ENCODE peak calls at places on chromosomes 3 and 15, in eight cellular contexts. One of them, this sample, is unnamed.

GRCh38 chr3:69944931-69945493 is 54.5 kb upstream of the SAMMSON start:
- DNase-seq in fibroblast of mammary gland: no peak
- DNase-seq in GM12892: no peak
- DNase-seq in glutamatergic neuron: no peak
- DNase-seq in activated naive CD8-positive, alpha-beta T cell treated with anti-CD3 and anti-CD28 coated beads for 36 hours: no peak
- DNase-seq in brain microvascular endothelial cell: no peak
- DNase-seq in stimulated activated CD8-positive, alpha-beta memory T cell treated with anti-CD3 and anti-CD28 coated beads, Interleukin-7, amount 100 ng/mL, for 1 hour: no peak
- DNase-seq in uterus: no peak
- DNase-seq in this sample: no peak

GRCh38 chr15:68224546-68225250 is 4.8 kb downstream of the CLN6 start:
- DNase-seq in glutamatergic neuron: no peak
- DNase-seq in brain microvascular endothelial cell: no peak
- DNase-seq in fibroblast of mammary gland: no peak
- DNase-seq in activated naive CD8-positive, alpha-beta T cell treated with anti-CD3 and anti-CD28 coated beads for 36 hours: no peak
- DNase-seq in uterus: no peak
- DNase-seq in GM12892: no peak
- DNase-seq in stimulated activated CD8-positive, alpha-beta memory T cell treated with anti-CD3 and anti-CD28 coated beads, Interleukin-7, amount 100 ng/mL, for 1 hour: no peak
- DNase-seq in this sample: no peak

GRCh38 chr3:187831125-187832051 is 86.1 kb upstream of the BCL6 start:
- DNase-seq in stimulated activated CD8-positive, alpha-beta memory T cell treated with anti-CD3 and anti-CD28 coated beads, Interleukin-7, amount 100 ng/mL, for 1 hour: no peak
- DNase-seq in glutamatergic neuron: no peak
- DNase-seq in GM12892: no peak
- DNase-seq in brain microvascular endothelial cell: no peak
- DNase-seq in activated naive CD8-positive, alpha-beta T cell treated with anti-CD3 and anti-CD28 coated beads for 36 hours: no peak
- DNase-seq in uterus: no peak
- DNase-seq in fibroblast of mammary gland: no peak
- DNase-seq in this sample: no peak

GRCh38 chr15:90058308-90058707 is 44.0 kb downstream of the IDH2 start:
- DNase-seq in fibroblast of mammary gland: no peak
- DNase-seq in glutamatergic neuron: no peak
- DNase-seq in GM12892: no peak
- DNase-seq in uterus: no peak
- DNase-seq in stimulated activated CD8-positive, alpha-beta memory T cell treated with anti-CD3 and anti-CD28 coated beads, Interleukin-7, amount 100 ng/mL, for 1 hour: no peak
- DNase-seq in brain microvascular endothelial cell: no peak
- DNase-seq in activated naive CD8-positive, alpha-beta T cell treated with anti-CD3 and anti-CD28 coated beads for 36 hours: no peak
- DNase-seq in this sample: no peak

GRCh38 chr3:94101860-94102259 is 39.0 kb downstream of the NSUN3 start:
- DNase-seq in GM12892: no peak
- DNase-seq in glutamatergic neuron: no peak
- DNase-seq in uterus: no peak
- DNase-seq in activated naive CD8-positive, alpha-beta T cell treated with anti-CD3 and anti-CD28 coated beads for 36 hours: no peak
- DNase-seq in brain microvascular endothelial cell: no peak
- DNase-seq in fibroblast of mammary gland: peak
- DNase-seq in stimulated activated CD8-positive, alpha-beta memory T cell treated with anti-CD3 and anti-CD28 coated beads, Interleukin-7, amount 100 ng/mL, for 1 hour: no peak
- DNase-seq in this sample: no peak

GRCh38 chr3:38560996-38561717 is 65.0 kb downstream of the EXOG start:
- DNase-seq in GM12892: no peak
- DNase-seq in fibroblast of mammary gland: no peak
- DNase-seq in glutamatergic neuron: no peak
- DNase-seq in uterus: no peak
- DNase-seq in activated naive CD8-positive, alpha-beta T cell treated with anti-CD3 and anti-CD28 coated beads for 36 hours: no peak
- DNase-seq in brain microvascular endothelial cell: no peak
- DNase-seq in stimulated activated CD8-positive, alpha-beta memory T cell treated with anti-CD3 and anti-CD28 coated beads, Interleukin-7, amount 100 ng/mL, for 1 hour: no peak
- DNase-seq in this sample: no peak

GRCh38 chr3:87900061-87900460 is 158.7 kb downstream of the CGGBP1 start:
- DNase-seq in glutamatergic neuron: no peak
- DNase-seq in fibroblast of mammary gland: peak
- DNase-seq in stimulated activated CD8-positive, alpha-beta memory T cell treated with anti-CD3 and anti-CD28 coated beads, Interleukin-7, amount 100 ng/mL, for 1 hour: no peak
- DNase-seq in GM12892: no peak
- DNase-seq in uterus: no peak
- DNase-seq in activated naive CD8-positive, alpha-beta T cell treated with anti-CD3 and anti-CD28 coated beads for 36 hours: no peak
- DNase-seq in brain microvascular endothelial cell: no peak
- DNase-seq in this sample: no peak

GRCh38 chr3:5047764-5048163 is 68.5 kb downstream of the BHLHE40 start:
- DNase-seq in glutamatergic neuron: no peak
- DNase-seq in uterus: no peak
- DNase-seq in fibroblast of mammary gland: no peak
- DNase-seq in GM12892: no peak
- DNase-seq in activated naive CD8-positive, alpha-beta T cell treated with anti-CD3 and anti-CD28 coated beads for 36 hours: no peak
- DNase-seq in stimulated activated CD8-positive, alpha-beta memory T cell treated with anti-CD3 and anti-CD28 coated beads, Interleukin-7, amount 100 ng/mL, for 1 hour: no peak
- DNase-seq in brain microvascular endothelial cell: no peak
- DNase-seq in this sample: no peak

GRCh38 chr3:123446210-123446609 is 2.7 kb downstream of the ADCY5 start:
- DNase-seq in brain microvascular endothelial cell: no peak
- DNase-seq in GM12892: no peak
- DNase-seq in activated naive CD8-positive, alpha-beta T cell treated with anti-CD3 and anti-CD28 coated beads for 36 hours: no peak
- DNase-seq in fibroblast of mammary gland: no peak
- DNase-seq in uterus: no peak
- DNase-seq in glutamatergic neuron: no peak
- DNase-seq in stimulated activated CD8-positive, alpha-beta memory T cell treated with anti-CD3 and anti-CD28 coated beads, Interleukin-7, amount 100 ng/mL, for 1 hour: no peak
- DNase-seq in this sample: no peak

GRCh38 chr15:59688383-59688887 is 685 bp downstream of the BNIP2 start:
- DNase-seq in uterus: no peak
- DNase-seq in glutamatergic neuron: no peak
- DNase-seq in brain microvascular endothelial cell: peak
- DNase-seq in activated naive CD8-positive, alpha-beta T cell treated with anti-CD3 and anti-CD28 coated beads for 36 hours: no peak
- DNase-seq in stimulated activated CD8-positive, alpha-beta memory T cell treated with anti-CD3 and anti-CD28 coated beads, Interleukin-7, amount 100 ng/mL, for 1 hour: no peak
- DNase-seq in fibroblast of mammary gland: peak
- DNase-seq in GM12892: no peak
- DNase-seq in this sample: no peak

GRCh38 chr15:35545316-35545824 is 595 bp downstream of the DPH6 start:
- DNase-seq in glutamatergic neuron: peak
- DNase-seq in activated naive CD8-positive, alpha-beta T cell treated with anti-CD3 and anti-CD28 coated beads for 36 hours: peak
- DNase-seq in uterus: peak
- DNase-seq in brain microvascular endothelial cell: peak
- DNase-seq in fibroblast of mammary gland: peak
- DNase-seq in stimulated activated CD8-positive, alpha-beta memory T cell treated with anti-CD3 and anti-CD28 coated beads, Interleukin-7, amount 100 ng/mL, for 1 hour: no peak
- DNase-seq in GM12892: no peak
- DNase-seq in this sample: no peak

GRCh38 chr3:58005662-58006061 is 2.6 kb upstream of the FLNB start:
- DNase-seq in glutamatergic neuron: no peak
- DNase-seq in GM12892: no peak
- DNase-seq in activated naive CD8-positive, alpha-beta T cell treated with anti-CD3 and anti-CD28 coated beads for 36 hours: no peak
- DNase-seq in fibroblast of mammary gland: peak
- DNase-seq in brain microvascular endothelial cell: peak
- DNase-seq in uterus: no peak
- DNase-seq in stimulated activated CD8-positive, alpha-beta memory T cell treated with anti-CD3 and anti-CD28 coated beads, Interleukin-7, amount 100 ng/mL, for 1 hour: no peak
- DNase-seq in this sample: no peak

GRCh38 chr3:65995030-65995429 is 43.7 kb downstream of the MAGI1 start:
- DNase-seq in brain microvascular endothelial cell: peak
- DNase-seq in stimulated activated CD8-positive, alpha-beta memory T cell treated with anti-CD3 and anti-CD28 coated beads, Interleukin-7, amount 100 ng/mL, for 1 hour: no peak
- DNase-seq in fibroblast of mammary gland: peak
- DNase-seq in glutamatergic neuron: no peak
- DNase-seq in activated naive CD8-positive, alpha-beta T cell treated with anti-CD3 and anti-CD28 coated beads for 36 hours: no peak
- DNase-seq in GM12892: no peak
- DNase-seq in uterus: no peak
- DNase-seq in this sample: no peak

GRCh38 chr3:101042996-101043686 is 49.9 kb upstream of the ABI3BP start:
- DNase-seq in uterus: no peak
- DNase-seq in glutamatergic neuron: no peak
- DNase-seq in stimulated activated CD8-positive, alpha-beta memory T cell treated with anti-CD3 and anti-CD28 coated beads, Interleukin-7, amount 100 ng/mL, for 1 hour: no peak
- DNase-seq in GM12892: no peak
- DNase-seq in fibroblast of mammary gland: peak
- DNase-seq in activated naive CD8-positive, alpha-beta T cell treated with anti-CD3 and anti-CD28 coated beads for 36 hours: no peak
- DNase-seq in brain microvascular endothelial cell: no peak
- DNase-seq in this sample: no peak

GRCh38 chr15:48645558-48646330 is at the start of gene FBN1:
- DNase-seq in GM12892: peak
- DNase-seq in stimulated activated CD8-positive, alpha-beta memory T cell treated with anti-CD3 and anti-CD28 coated beads, Interleukin-7, amount 100 ng/mL, for 1 hour: no peak
- DNase-seq in brain microvascular endothelial cell: peak
- DNase-seq in activated naive CD8-positive, alpha-beta T cell treated with anti-CD3 and anti-CD28 coated beads for 36 hours: peak
- DNase-seq in uterus: peak
- DNase-seq in glutamatergic neuron: peak
- DNase-seq in fibroblast of mammary gland: peak
- DNase-seq in this sample: peak

GRCh38 chr3:195159819-195160175 is 111.2 kb downstream of the XXYLT1 start:
- DNase-seq in fibroblast of mammary gland: peak
- DNase-seq in glutamatergic neuron: no peak
- DNase-seq in brain microvascular endothelial cell: no peak
- DNase-seq in stimulated activated CD8-positive, alpha-beta memory T cell treated with anti-CD3 and anti-CD28 coated beads, Interleukin-7, amount 100 ng/mL, for 1 hour: no peak
- DNase-seq in uterus: no peak
- DNase-seq in GM12892: no peak
- DNase-seq in activated naive CD8-positive, alpha-beta T cell treated with anti-CD3 and anti-CD28 coated beads for 36 hours: no peak
- DNase-seq in this sample: no peak

GRCh38 chr3:47347217-47347801 is 33.5 kb upstream of the PTPN23 start:
- DNase-seq in brain microvascular endothelial cell: peak
- DNase-seq in GM12892: peak
- DNase-seq in activated naive CD8-positive, alpha-beta T cell treated with anti-CD3 and anti-CD28 coated beads for 36 hours: no peak
- DNase-seq in uterus: no peak
- DNase-seq in stimulated activated CD8-positive, alpha-beta memory T cell treated with anti-CD3 and anti-CD28 coated beads, Interleukin-7, amount 100 ng/mL, for 1 hour: no peak
- DNase-seq in glutamatergic neuron: no peak
- DNase-seq in fibroblast of mammary gland: peak
- DNase-seq in this sample: no peak

GRCh38 chr15:32222716-32223115 is 180.4 kb downstream of the GOLGA8K start:
- DNase-seq in uterus: no peak
- DNase-seq in GM12892: no peak
- DNase-seq in glutamatergic neuron: no peak
- DNase-seq in fibroblast of mammary gland: no peak
- DNase-seq in activated naive CD8-positive, alpha-beta T cell treated with anti-CD3 and anti-CD28 coated beads for 36 hours: no peak
- DNase-seq in stimulated activated CD8-positive, alpha-beta memory T cell treated with anti-CD3 and anti-CD28 coated beads, Interleukin-7, amount 100 ng/mL, for 1 hour: no peak
- DNase-seq in brain microvascular endothelial cell: no peak
- DNase-seq in this sample: no peak

GRCh38 chr15:43776718-43777292 is at the start of gene ELL3:
- DNase-seq in fibroblast of mammary gland: peak
- DNase-seq in brain microvascular endothelial cell: peak
- DNase-seq in glutamatergic neuron: no peak
- DNase-seq in GM12892: peak
- DNase-seq in uterus: peak
- DNase-seq in stimulated activated CD8-positive, alpha-beta memory T cell treated with anti-CD3 and anti-CD28 coated beads, Interleukin-7, amount 100 ng/mL, for 1 hour: peak
- DNase-seq in activated naive CD8-positive, alpha-beta T cell treated with anti-CD3 and anti-CD28 coated beads for 36 hours: peak
- DNase-seq in this sample: peak

GRCh38 chr3:182861345-182861744 is 68.0 kb downstream of the ATP11B start:
- DNase-seq in uterus: no peak
- DNase-seq in fibroblast of mammary gland: peak
- DNase-seq in brain microvascular endothelial cell: no peak
- DNase-seq in activated naive CD8-positive, alpha-beta T cell treated with anti-CD3 and anti-CD28 coated beads for 36 hours: no peak
- DNase-seq in GM12892: no peak
- DNase-seq in stimulated activated CD8-positive, alpha-beta memory T cell treated with anti-CD3 and anti-CD28 coated beads, Interleukin-7, amount 100 ng/mL, for 1 hour: no peak
- DNase-seq in glutamatergic neuron: no peak
- DNase-seq in this sample: no peak

GRCh38 chr3:187913617-187914033 is 168.4 kb upstream of the BCL6 start:
- DNase-seq in glutamatergic neuron: no peak
- DNase-seq in uterus: peak
- DNase-seq in activated naive CD8-positive, alpha-beta T cell treated with anti-CD3 and anti-CD28 coated beads for 36 hours: no peak
- DNase-seq in stimulated activated CD8-positive, alpha-beta memory T cell treated with anti-CD3 and anti-CD28 coated beads, Interleukin-7, amount 100 ng/mL, for 1 hour: no peak
- DNase-seq in brain microvascular endothelial cell: peak
- DNase-seq in fibroblast of mammary gland: peak
- DNase-seq in GM12892: no peak
- DNase-seq in this sample: no peak

GRCh38 chr3:11996500-11996899 is 7.7 kb upstream of the SYN2 start:
- DNase-seq in uterus: no peak
- DNase-seq in stimulated activated CD8-positive, alpha-beta memory T cell treated with anti-CD3 and anti-CD28 coated beads, Interleukin-7, amount 100 ng/mL, for 1 hour: no peak
- DNase-seq in glutamatergic neuron: no peak
- DNase-seq in GM12892: no peak
- DNase-seq in brain microvascular endothelial cell: no peak
- DNase-seq in fibroblast of mammary gland: no peak
- DNase-seq in activated naive CD8-positive, alpha-beta T cell treated with anti-CD3 and anti-CD28 coated beads for 36 hours: no peak
- DNase-seq in this sample: no peak

GRCh38 chr15:93152264-93152884 is 63.4 kb upstream of the RGMA start:
- DNase-seq in brain microvascular endothelial cell: no peak
- DNase-seq in glutamatergic neuron: no peak
- DNase-seq in stimulated activated CD8-positive, alpha-beta memory T cell treated with anti-CD3 and anti-CD28 coated beads, Interleukin-7, amount 100 ng/mL, for 1 hour: no peak
- DNase-seq in activated naive CD8-positive, alpha-beta T cell treated with anti-CD3 and anti-CD28 coated beads for 36 hours: peak
- DNase-seq in GM12892: no peak
- DNase-seq in uterus: no peak
- DNase-seq in fibroblast of mammary gland: no peak
- DNase-seq in this sample: peak

GRCh38 chr3:159748408-159748807 is 240.2 kb upstream of the IL12A start:
- DNase-seq in stimulated activated CD8-positive, alpha-beta memory T cell treated with anti-CD3 and anti-CD28 coated beads, Interleukin-7, amount 100 ng/mL, for 1 hour: no peak
- DNase-seq in brain microvascular endothelial cell: no peak
- DNase-seq in glutamatergic neuron: no peak
- DNase-seq in GM12892: no peak
- DNase-seq in activated naive CD8-positive, alpha-beta T cell treated with anti-CD3 and anti-CD28 coated beads for 36 hours: no peak
- DNase-seq in fibroblast of mammary gland: no peak
- DNase-seq in uterus: no peak
- DNase-seq in this sample: no peak

GRCh38 chr3:189304465-189305341 is 132.9 kb downstream of the TPRG1 start:
- DNase-seq in glutamatergic neuron: no peak
- DNase-seq in uterus: peak
- DNase-seq in activated naive CD8-positive, alpha-beta T cell treated with anti-CD3 and anti-CD28 coated beads for 36 hours: no peak
- DNase-seq in stimulated activated CD8-positive, alpha-beta memory T cell treated with anti-CD3 and anti-CD28 coated beads, Interleukin-7, amount 100 ng/mL, for 1 hour: no peak
- DNase-seq in GM12892: no peak
- DNase-seq in brain microvascular endothelial cell: no peak
- DNase-seq in fibroblast of mammary gland: no peak
- DNase-seq in this sample: no peak